ENCODE peak calls at places on chromosome 10, in four cellular contexts. Z is right atrium auricular region, P is sigmoid colon, X is body of pancreas. M is an unnamed sample.

GRCh38 chr10:32877915-32878314 is 80.1 kb downstream of the ITGB1 start:
- DNase-seq in X (no peak), P (no peak), Z (no peak), M (no peak)

GRCh38 chr10:27644307-27644939 is 101.2 kb downstream of the MKX start:
- DNase-seq in Z (no peak), X (no peak), P (no peak), M (no peak)

GRCh38 chr10:103276941-103277712 is at the start of gene INA:
- DNase-seq in Z (no peak), X (no peak), P (no peak), M (no peak)

GRCh38 chr10:42973870-42974692 is 102.8 kb upstream of the RET start:
- DNase-seq in P (peak; percentile 57), Z (peak; percentile 34), X (peak; percentile 3), M (peak; percentile 51)

GRCh38 chr10:93199221-93199681 is 125.6 kb downstream of the CYP26A1 start:
- DNase-seq in Z (peak; percentile 81), P (peak; percentile 86), X (peak; percentile 34), M (peak; percentile 74)

GRCh38 chr10:20551761-20552160 is 345.4 kb downstream of the NEBL start:
- DNase-seq in P (no peak), Z (no peak), X (no peak), M (no peak)

GRCh38 chr10:128254486-128254885 is 128.3 kb upstream of the MKI67 start:
- DNase-seq in X (no peak), Z (no peak), P (no peak), M (no peak)

GRCh38 chr10:3172081-3172445 is 519 bp downstream of the PITRM1 start:
- DNase-seq in P (no peak), Z (no peak), X (no peak), M (no peak)

GRCh38 chr10:116124777-116125176 is 148.2 kb downstream of the GFRA1 start:
- DNase-seq in X (no peak), P (no peak), Z (no peak), M (no peak)

DNA sequence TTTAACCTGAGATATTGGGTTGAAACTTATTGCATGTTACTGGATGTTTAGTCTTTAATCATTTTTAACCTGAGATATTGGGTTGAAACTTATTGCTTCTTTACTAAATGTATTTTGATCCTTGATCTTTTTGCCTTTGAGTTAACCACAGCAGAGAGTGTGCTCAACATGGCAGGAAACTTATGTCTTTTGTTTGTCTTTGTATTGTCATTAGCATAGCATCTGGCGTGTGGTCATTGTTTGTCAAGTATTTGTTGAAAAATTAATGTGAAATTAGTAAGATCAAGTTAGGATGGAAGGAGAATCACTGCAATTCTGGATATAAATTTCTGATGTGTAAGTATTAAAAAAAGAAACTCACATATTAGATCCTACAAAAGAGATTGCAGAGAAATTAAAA is 8.2 kb downstream of the MRC1 start:
- DNase-seq in P (no peak), X (no peak), Z (no peak), M (no peak)
- TF ChIP-seq CTCF in P (no peak), X (no peak), Z (no peak), M (no peak)

GRCh38 chr10:11184093-11184492 is 166.4 kb downstream of the CELF2 start:
- DNase-seq in Z (no peak), X (no peak), P (no peak), M (no peak)
- H3K9me3 ChIP-seq in Z (no peaks in the 10 kb centered on the region), X (no peaks in the 10 kb centered on the region), P (no peaks in the 10 kb centered on the region), M (no peaks in the 10 kb centered on the region)

DNA sequence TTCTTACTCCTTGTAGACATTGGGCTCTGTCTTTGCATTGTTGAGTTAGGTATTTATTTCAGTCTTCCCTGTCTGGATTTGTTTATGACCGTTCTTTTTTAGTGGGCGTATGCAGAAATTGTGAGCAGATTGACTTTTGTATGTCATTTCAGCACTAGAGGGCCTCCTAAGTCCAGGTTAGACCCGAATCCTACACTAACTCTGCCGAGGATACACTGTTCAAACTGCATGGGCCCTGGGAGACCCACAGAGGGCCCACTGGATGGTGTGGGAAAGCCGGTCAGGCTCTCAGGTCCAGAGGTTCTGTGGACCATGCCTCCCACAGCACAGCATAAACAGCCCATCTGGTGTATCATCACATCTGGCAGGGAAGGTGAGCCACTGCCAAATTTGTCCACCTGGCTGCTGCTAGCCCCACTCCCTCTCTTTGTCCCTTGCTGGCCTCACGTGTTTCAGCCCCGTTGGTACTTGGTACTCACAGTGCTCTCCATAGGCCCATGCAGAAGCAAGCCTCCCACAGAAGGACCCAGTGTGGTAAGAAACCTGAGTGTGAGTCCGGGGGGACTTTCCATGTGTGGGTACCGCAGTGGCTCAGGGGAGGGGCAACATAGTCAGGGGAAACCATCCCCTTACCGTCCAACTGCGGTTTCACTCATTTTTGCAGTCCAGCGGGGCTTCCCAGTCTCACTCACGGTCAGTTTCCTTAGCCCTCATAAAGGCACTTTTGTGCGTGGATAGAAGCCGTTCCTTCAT is 112.8 kb downstream of the APBB1IP start:
- DNase-seq in Z (no peak), P (no peak), X (no peak), M (no peak)
- TF ChIP-seq CTCF in Z (no peak), P (no peak), X (no peak), M (no peak)

GRCh38 chr10:30227481-30227880 is 121.6 kb downstream of the MTPAP start:
- DNase-seq in Z (no peak), P (no peak), X (no peak), M (no peak)

GRCh38 chr10:30231709-30232108 is 117.4 kb downstream of the MTPAP start:
- DNase-seq in Z (no peak), P (no peak), X (no peak), M (no peak)

GRCh38 chr10:30233186-30233958 is 115.7 kb downstream of the MTPAP start:
- DNase-seq in X (no peak), P (no peak), Z (no peak), M (no peak)

GRCh38 chr10:30231071-30231652 is 117.9 kb downstream of the MTPAP start:
- DNase-seq in P (no peak), X (no peak), Z (no peak), M (no peak)

DNA sequence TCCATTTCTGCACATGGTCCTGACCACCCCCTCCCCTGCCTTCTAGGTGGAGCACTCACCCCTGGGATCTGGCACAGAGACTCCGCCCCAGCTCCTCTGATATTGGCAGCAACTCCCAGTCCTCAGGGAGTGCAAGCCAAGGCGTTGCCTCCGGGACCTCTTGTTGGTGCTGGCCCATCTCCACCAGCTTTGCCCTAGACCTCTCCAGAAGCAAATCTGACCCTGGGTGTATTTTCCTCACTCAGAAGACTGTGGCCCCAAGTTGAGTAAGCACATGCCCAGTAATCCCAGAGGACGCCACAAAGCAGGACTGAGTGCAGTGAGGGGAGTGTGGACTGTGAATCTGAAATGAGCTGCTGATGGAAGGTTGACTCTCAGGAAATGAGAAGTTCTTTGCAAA is 120.4 kb downstream of the MTPAP start:
- DNase-seq in Z (no peak), P (no peak), X (no peak), M (no peak)
- H3K9me3 ChIP-seq in Z (no peaks in the 10 kb centered on the region), P (no peaks in the 10 kb centered on the region), X (no peaks in the 10 kb centered on the region), M (no peaks in the 10 kb centered on the region)

DNA sequence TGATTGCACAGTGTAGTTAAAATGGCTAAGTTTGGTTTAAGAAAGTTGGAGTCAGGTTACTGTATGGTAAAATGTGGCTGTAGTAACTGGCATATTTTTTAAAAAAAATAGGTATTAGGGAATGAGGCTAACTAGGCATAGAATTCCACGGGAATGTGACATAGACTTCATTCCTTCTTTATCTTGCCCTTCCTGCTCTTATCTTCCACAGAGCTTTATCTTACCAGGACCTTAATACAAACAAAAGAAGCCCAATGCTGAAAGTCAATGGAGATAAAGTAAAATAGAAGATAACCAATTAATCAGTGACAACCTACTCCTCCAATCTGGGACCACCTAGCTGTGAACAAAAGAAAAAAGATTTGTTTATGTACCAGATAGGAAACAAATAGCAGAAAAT is 58.1 kb downstream of the TET1 start:
- DNase-seq in Z (no peak), X (no peak), P (no peak), M (no peak)
- TF ChIP-seq CTCF in Z (no peak), X (no peak), P (no peak), M (no peak)

GRCh38 chr10:131844546-131845084 is 56.2 kb upstream of the PPP2R2D start:
- DNase-seq in Z (no peak), P (no peak), X (no peak), M (no peak)
- H3K9me3 ChIP-seq in Z (no peaks in the 10 kb centered on the region), P (no peaks in the 10 kb centered on the region), X (no peaks in the 10 kb centered on the region), M (no peaks in the 10 kb centered on the region)

DNA sequence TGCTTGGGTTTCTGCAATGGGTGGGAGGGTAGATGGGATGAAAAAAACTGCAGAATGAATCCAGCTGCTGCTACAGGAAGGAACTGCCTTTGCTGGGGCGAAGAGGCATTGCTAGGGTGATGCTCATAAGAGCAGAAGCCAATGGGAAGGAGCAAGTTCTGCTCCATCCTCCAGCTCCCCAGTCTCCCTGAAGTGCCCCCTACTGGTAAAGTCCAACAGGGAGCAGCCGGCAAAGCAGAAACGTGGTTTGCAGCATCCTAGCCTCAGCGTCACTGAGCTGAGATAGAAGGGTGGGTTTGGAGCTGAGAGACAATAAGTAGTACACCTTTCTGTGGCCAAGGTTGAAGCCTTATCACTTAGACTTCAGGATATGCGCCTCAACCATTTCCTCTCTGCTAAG is 220.5 kb downstream of the CCSER2 start:
- DNase-seq in Z (no peak), P (no peak), X (no peak), M (no peak)
- TF ChIP-seq CTCF in Z (no peak), P (no peak), X (no peak), M (peak; percentile 5)

DNA sequence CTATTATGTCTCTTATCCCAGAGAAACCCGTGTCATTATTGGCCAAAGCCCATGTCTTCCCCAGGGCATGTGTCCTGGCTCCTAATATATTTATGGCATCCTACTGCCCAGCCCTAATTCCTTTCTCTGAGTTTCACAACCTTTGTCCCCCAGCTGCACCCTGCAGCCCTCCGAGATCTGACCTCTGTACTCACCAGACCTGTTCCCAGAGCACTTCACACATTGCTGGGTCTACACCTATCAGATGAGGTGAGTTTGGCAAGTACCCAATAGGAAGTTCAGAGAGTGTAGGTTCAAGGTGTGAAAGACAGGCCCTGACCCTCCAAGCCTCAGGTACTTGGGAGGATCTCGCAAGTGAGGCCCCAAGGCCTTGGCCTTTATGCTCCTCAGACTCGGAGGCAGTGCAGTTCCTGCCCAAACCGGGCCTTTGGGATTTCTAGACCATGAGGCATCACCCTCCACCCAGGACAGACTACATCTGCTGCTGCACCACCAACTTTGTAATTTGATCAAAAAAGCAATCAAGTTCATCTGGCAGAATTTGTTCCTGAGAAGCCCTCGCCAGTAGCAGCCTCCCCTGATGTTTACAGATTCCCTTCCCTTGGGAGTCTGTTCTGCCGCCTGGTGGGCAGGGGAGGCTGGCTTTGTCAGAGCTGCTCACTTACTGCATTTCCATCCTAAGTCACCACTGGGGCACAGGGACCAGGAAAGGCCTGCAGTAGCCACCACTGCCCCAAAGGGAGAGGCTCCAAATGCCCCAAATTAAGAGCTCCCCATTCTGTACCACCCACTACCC is 2.2 kb downstream of the CAMK2G start:
- DNase-seq in Z (no peak), P (peak; percentile 80), X (no peak), M (no peak)
- H3K9me3 ChIP-seq in Z (no peaks in the 10 kb centered on the region), P (no peaks in the 10 kb centered on the region), X (no peaks in the 10 kb centered on the region), M (no peaks in the 10 kb centered on the region)

GRCh38 chr10:125375210-125375609 is 214.8 kb upstream of the CTBP2 start:
- DNase-seq in Z (no peak), P (no peak), X (no peak), M (no peak)
- TF ChIP-seq CTCF in Z (peak; percentile 54), P (no peak), X (no peak), M (peak; percentile 13)

GRCh38 chr10:37246637-37247036 is 121.2 kb downstream of the ANKRD30A start:
- DNase-seq in P (no peak), X (no peak), Z (no peak), M (no peak)
- H3K9me3 ChIP-seq in P (peaks cover 13% of the 10 kb centered on the region), X (no peaks in the 10 kb centered on the region), Z (no peaks in the 10 kb centered on the region), M (no peaks in the 10 kb centered on the region)

M was measured in psoas muscle.